ENCODE peak calls at places on chromosome 6, in four cellular contexts. P, M, O and I are unnamed samples.

GRCh38 chr6:35601331-35602132 is 87.2 kb downstream of the FKBP5 start:
- DNase-seq in P (peak; percentile 35), M (no peak), O (no peak), I (peak; percentile 63)

GRCh38 chr6:94902974-94903628 is 674.2 kb upstream of the MANEA start:
- DNase-seq in P (peak; percentile 6), M (no peak), O (no peak), I (peak; percentile 5)

GRCh38 chr6:15906393-15906976 is 222.4 kb upstream of the MYLIP start:
- DNase-seq in P (no peak), M (no peak), O (no peak), I (no peak)

GRCh38 chr6:66361886-66362285 is 654.9 kb upstream of the EYS start:
- DNase-seq in P (no peak), M (no peak), O (no peak), I (no peak)

GRCh38 chr6:135438907-135439535 is 58.5 kb downstream of the AHI1 start:
- DNase-seq in P (peak; percentile 20), M (peak; percentile 33), O (peak; percentile 17), I (peak; percentile 30)

GRCh38 chr6:33211666-33212422 is 3.5 kb downstream of the RING1 start:
- DNase-seq in P (no peak), M (peak; percentile 63), O (no peak), I (no peak)

GRCh38 chr6:68876792-68877493 is 241.9 kb downstream of the ADGRB3 start:
- DNase-seq in P (peak; percentile 11), M (peak; percentile 15), O (no peak), I (peak; percentile 3)

GRCh38 chr6:84877515-84878210 is 113.3 kb upstream of the TBX18 start:
- DNase-seq in P (no peak), M (no peak), O (no peak), I (no peak)

GRCh38 chr6:17012421-17013225 is 89.2 kb upstream of the STMND1 start:
- DNase-seq in P (peak; percentile 27), M (no peak), O (no peak), I (no peak)

DNA sequence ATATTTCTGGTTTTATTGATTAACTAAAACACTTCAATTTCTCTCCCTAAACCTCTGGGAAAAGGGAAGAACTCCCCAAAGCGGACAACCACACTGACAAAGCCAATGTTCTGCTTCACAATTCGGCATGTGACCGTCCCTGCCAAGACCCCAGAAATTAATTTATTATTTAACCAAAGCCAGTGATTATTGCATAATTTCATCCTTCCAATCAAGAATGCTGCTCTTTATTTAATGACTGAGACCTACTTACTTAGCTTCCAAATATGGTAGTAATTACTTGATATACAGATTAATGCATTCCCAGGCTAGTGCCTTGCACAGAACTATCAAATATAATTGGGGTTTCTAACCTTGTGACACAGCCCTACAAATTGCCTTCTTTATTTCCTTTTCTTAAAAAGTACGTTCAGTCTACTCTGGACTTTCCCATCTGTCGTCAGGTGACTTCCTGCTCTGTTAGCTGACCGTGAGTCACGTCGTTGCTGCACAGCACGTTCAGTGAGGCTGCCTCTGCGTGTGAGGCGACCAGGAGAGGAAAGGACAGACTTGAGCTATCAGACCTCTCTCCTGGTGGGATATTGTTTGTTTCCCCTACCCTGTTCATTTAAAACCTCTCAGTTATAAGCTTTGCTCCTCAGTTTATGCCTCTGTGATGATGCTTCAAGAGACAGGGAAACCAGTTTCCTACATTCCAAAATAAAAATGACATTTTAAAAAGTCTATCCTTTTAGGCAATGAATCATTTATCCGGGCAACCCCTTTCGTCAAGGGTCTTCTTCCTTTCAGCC is 55.7 kb upstream of the TNFAIP3 start:
- DNase-seq in P (peak; percentile 66), M (peak; percentile 83), O (peak; percentile 95), I (peak; percentile 90)
- TF ChIP-seq FOXK2 in P (no peak), M (no peak), O (no peak), I (no peak)

GRCh38 chr6:43277643-43278523 is 20.2 kb upstream of the SLC22A7 start:
- DNase-seq in P (no peak), M (no peak), O (no peak), I (peak; percentile 80)
- TF ChIP-seq FOXK2 in P (no peak), M (no peak), O (no peak), I (peak; percentile 52)

DNA sequence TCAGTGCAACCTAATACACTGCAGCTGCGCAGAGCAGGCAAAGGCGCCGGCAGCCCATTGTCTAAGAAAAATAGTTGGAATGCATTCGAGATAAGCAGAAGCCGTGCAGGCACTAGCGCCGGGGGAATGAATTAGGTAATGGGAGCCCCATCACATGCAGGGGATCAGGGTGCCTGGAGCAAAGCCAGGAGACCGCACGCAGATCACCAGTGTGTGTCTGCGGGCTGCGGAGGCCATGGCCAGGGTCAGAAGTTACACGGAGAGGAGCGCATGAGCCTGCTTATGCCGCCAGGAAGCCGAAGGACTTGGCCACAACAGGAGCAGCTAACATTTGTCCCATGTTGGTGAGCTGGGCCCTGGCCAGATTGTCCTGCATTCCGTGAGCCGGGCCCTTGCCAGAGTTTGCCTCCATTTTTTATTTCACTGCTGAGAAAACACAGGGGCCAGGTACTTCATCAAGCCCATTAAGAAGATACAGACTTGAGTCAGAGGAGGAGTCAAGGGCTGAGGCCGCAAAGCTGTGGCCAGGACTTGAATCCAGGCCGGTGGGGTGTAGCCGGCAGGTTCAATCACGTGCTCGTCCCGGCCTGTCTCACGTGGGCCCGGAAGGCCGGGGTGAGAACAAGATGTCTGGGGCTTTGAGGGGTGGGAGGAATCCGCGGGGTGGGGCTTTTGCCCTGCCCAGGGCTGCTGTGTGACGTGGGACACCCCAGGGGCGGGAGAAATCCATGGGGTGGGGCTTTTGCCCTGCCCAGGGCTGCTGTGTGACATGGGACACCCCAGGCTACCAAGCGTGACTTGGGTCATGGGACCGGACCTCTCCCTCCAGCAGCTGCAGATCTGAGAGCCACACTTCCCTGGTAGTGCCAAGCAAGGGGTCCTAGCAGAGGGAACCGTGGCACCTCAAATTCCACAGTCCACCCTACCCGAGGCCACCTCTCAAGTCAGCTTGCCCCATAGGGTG is 156.5 kb downstream of the DLL1 start:
- DNase-seq in P (no peak), M (no peak), O (no peak), I (no peak)
- TF ChIP-seq FOXK2 in P (no peak), M (no peak), O (no peak), I (no peak)

GRCh38 chr6:157063935-157064322 is 259.4 kb downstream of the TMEM242 start:
- DNase-seq in P (no peak), M (no peak), O (no peak), I (no peak)

GRCh38 chr6:157060440-157060949 is 262.8 kb downstream of the TMEM242 start:
- DNase-seq in P (no peak), M (no peak), O (no peak), I (no peak)

GRCh38 chr6:157059781-157060180 is 263.5 kb downstream of the TMEM242 start:
- DNase-seq in P (no peak), M (no peak), O (no peak), I (no peak)

GRCh38 chr6:157063176-157063934 is 260.0 kb downstream of the TMEM242 start:
- DNase-seq in P (no peak), M (no peak), O (no peak), I (no peak)

DNA sequence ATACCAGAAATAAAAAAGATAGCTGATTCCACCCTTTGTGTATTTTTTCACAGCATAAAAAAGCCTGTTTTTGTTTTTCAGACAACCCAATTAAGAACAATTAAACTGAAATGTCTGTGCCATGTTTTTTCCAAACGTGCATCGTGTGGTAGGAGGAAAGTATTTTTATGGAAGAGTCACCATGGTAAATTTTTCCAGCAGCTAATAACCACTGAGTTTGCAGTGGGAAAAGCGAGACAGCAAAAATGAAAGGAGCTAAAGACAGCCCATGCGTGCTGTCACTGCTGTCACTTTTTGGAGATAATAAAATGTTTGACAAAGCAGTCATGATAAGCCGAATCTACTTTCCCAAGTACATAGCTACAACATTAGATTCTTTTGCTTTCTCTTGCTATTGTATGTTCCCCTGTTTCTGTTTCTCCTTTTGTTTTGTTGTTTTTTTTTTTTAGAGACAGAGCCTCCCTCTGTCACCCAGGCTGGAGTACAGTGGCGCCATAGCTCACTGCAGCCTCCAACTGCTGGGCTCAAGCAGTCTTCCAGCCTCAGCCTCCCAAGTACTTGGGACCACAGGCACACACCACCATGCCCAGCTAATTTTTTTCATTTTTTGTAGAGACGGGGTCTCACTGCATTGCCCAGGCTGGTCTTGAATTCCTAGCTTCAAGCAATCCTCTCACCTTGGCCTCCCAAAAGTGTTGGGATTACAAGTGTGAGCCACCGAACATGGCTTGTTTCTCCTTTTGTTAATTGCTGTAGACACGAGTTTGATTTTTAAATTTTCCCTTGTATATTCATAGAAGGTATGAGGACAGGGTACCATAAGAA is 261.3 kb downstream of the TMEM242 start:
- DNase-seq in P (no peak), M (no peak), O (no peak), I (no peak)
- TF ChIP-seq FOXK2 in P (no peak), M (no peak), O (no peak), I (no peak)

GRCh38 chr6:8102122-8102958 is at the start of gene EEF1E1:
- DNase-seq in P (peak; percentile 95), M (peak; percentile 99), O (peak; percentile 77), I (peak; percentile 97)
- TF ChIP-seq FOXK2 in P (no peak), M (no peak), O (peak; percentile 8), I (no peak)

GRCh38 chr6:53894086-53894485 is 99.3 kb downstream of the LRRC1 start:
- DNase-seq in P (no peak), M (no peak), O (no peak), I (no peak)
- TF ChIP-seq FOXK2 in P (no peak), M (no peak), O (no peak), I (no peak)

DNA sequence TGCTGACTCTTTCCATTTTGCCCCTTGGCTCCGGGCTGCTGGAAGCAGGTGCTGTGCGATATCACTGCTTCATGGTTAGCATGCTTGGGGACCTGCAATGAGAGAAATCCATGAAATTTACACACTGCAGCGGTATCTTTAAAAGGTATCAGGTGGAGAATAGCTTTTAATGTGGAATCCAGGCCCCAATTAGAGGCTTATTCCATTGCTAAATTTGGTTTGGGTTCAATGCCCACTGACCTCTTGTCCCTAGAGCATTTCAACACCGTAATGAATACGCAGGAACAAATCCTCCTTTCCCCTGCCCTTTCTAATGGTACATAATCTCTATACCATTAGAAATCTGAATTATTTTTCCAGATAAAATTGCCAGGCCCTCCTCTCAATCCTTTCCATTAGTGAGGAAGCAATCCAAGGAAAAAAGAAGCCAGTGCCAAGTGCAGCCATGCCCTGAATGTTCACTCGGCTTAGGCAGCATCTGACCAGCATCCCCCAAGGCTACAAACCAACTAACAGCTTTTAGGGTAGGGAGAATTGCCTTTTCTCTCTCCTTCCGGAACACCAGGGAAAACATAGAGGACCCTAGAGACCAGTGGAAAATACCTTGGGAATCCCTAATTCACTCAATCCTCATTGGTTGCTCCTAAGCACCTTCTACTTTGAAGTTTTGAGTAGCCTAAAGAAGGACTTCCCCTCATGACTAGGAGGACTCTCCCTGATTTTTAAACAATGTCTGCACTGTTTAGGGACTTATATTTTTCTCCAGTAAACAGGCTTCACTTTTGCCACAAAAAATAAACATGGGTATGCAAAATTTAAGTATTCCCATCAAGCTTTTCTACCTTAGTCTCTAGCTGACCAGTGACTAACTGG is 143.1 kb downstream of the QRSL1 start:
- DNase-seq in P (no peak), M (no peak), O (no peak), I (no peak)
- TF ChIP-seq FOXK2 in P (no peak), M (no peak), O (no peak), I (no peak)